ENCODE peak calls at places on chromosome 6, in seven cellular contexts. C is HepG2, F is GM12892, T is K562, J is GM12878, W is SK-N-SH, I is H1. Y is an unnamed sample.

GRCh38 chr6:3421763-3422456 is 34.9 kb downstream of the SLC22A23 start:
- DNase-seq in C (no peak), F (no peak), T (peak; percentile 62), J (peak; percentile 21), W (no peak), I (no peak), Y (no peak)

GRCh38 chr6:89360415-89360999 is 8.0 kb upstream of the UBE2J1 start:
- DNase-seq in C (no peak), F (no peak), T (no peak), J (no peak), W (no peak), I (no peak), Y (no peak)

GRCh38 chr6:41936073-41936837 is 5.4 kb downstream of the CCND3 start:
- DNase-seq in C (peak; percentile 87), F (peak; percentile 64), T (peak; percentile 95), J (peak; percentile 53), W (peak; percentile 83), I (no peak), Y (peak; percentile 58)

GRCh38 chr6:117326396-117326795 is 61.0 kb downstream of the VGLL2 start:
- DNase-seq in C (no peak), F (no peak), T (no peak), J (no peak), W (no peak), I (no peak), Y (no peak)

GRCh38 chr6:18277181-18278006 is 13.1 kb upstream of the DEK start:
- DNase-seq in C (no peak), F (no peak), T (no peak), J (no peak), W (peak; percentile 48), I (no peak), Y (no peak)

GRCh38 chr6:22383016-22383415 is 86.2 kb upstream of the PRL start:
- DNase-seq in C (no peak), F (no peak), T (no peak), J (no peak), W (no peak), I (no peak), Y (no peak)

GRCh38 chr6:22783921-22784320 is 214.6 kb downstream of the HDGFL1 start:
- DNase-seq in C (no peak), F (no peak), T (no peak), J (no peak), W (no peak), I (no peak), Y (no peak)

GRCh38 chr6:142929751-142930358 is 15.1 kb downstream of the HIVEP2 start:
- DNase-seq in C (no peak), F (no peak), T (no peak), J (no peak), W (no peak), I (no peak), Y (no peak)

GRCh38 chr6:35309611-35310264 is 12.1 kb downstream of the DEF6 start:
- DNase-seq in C (no peak), F (no peak), T (no peak), J (no peak), W (no peak), I (no peak), Y (no peak)

GRCh38 chr6:35312763-35313125 is 15.1 kb downstream of the DEF6 start:
- DNase-seq in C (no peak), F (no peak), T (no peak), J (no peak), W (no peak), I (no peak), Y (no peak)

GRCh38 chr6:35312076-35312762 is 14.6 kb downstream of the DEF6 start:
- DNase-seq in C (no peak), F (no peak), T (no peak), J (no peak), W (no peak), I (no peak), Y (no peak)

GRCh38 chr6:35310265-35310831 is 12.7 kb downstream of the DEF6 start:
- DNase-seq in C (no peak), F (no peak), T (no peak), J (no peak), W (no peak), I (no peak), Y (no peak)

DNA sequence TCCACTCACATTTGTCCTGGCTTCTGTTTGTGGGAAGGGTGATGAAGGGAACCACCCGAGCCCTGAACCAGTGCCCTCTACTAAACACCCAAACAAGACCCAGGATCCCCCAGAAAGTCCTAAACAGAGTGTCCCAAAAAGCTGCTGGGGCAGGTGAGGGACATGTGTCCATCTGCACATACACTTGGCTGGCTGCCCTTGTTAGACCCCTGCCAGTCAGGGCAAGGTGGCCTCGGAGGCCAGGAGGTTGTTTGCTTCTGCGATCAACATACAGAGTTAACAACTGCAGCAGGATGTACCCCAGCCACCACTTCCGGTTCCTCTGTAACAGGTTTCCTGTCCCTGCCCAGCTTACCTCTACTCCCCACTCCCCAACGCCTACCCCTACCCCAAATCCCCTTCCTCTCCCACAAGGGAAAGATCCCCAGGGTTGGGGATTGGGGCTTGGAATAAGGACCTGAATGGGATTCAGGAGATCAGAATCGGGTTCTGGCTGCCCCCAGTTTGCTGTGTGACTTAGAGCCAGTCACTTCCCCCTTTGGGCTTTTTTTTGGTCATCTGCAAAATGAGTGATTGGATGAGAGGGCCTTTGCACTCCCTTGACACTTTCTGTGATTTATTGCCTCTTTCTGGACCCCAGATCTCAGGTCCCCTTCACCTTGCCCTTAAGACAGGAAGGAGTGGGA is 13.9 kb downstream of the DEF6 start:
- DNase-seq in C (no peak), F (no peak), T (no peak), J (no peak), W (no peak), I (no peak), Y (no peak)
- TF ChIP-seq TAF1 in C (no peak), F (no peak), T (no peak), J (no peak), W (no peak), I (no peak), Y (no peak)

GRCh38 chr6:157603971-157604370 is 219.1 kb upstream of the SNX9 start:
- DNase-seq in C (no peak), F (no peak), T (no peak), J (no peak), W (no peak), I (no peak), Y (no peak)

GRCh38 chr6:157607317-157608109 is 215.5 kb upstream of the SNX9 start:
- DNase-seq in C (no peak), F (no peak), T (no peak), J (no peak), W (no peak), I (peak; percentile 33), Y (no peak)

GRCh38 chr6:157604816-157605215 is 218.2 kb upstream of the SNX9 start:
- DNase-seq in C (no peak), F (no peak), T (no peak), J (no peak), W (no peak), I (no peak), Y (no peak)

GRCh38 chr6:157606516-157606915 is 216.5 kb upstream of the SNX9 start:
- DNase-seq in C (no peak), F (no peak), T (no peak), J (no peak), W (no peak), I (no peak), Y (no peak)

GRCh38 chr6:157605484-157605883 is 217.6 kb upstream of the SNX9 start:
- DNase-seq in C (no peak), F (no peak), T (no peak), J (no peak), W (no peak), I (no peak), Y (no peak)
- TF ChIP-seq TAF1 in C (no peak), F (no peak), T (no peak), J (no peak), W (no peak), I (no peak), Y (no peak)

GRCh38 chr6:170082067-170082466 is 208.8 kb downstream of the DLL1 start:
- DNase-seq in C (no peak), F (no peak), T (no peak), J (no peak), W (no peak), I (no peak), Y (no peak)

GRCh38 chr6:170081556-170081955 is 209.3 kb downstream of the DLL1 start:
- DNase-seq in C (no peak), F (no peak), T (no peak), J (no peak), W (no peak), I (no peak), Y (no peak)

GRCh38 chr6:170080828-170081368 is 210.0 kb downstream of the DLL1 start:
- DNase-seq in C (no peak), F (no peak), T (no peak), J (no peak), W (no peak), I (no peak), Y (no peak)

GRCh38 chr6:170082531-170083187 is 208.2 kb downstream of the DLL1 start:
- DNase-seq in C (no peak), F (no peak), T (no peak), J (no peak), W (no peak), I (no peak), Y (no peak)

DNA sequence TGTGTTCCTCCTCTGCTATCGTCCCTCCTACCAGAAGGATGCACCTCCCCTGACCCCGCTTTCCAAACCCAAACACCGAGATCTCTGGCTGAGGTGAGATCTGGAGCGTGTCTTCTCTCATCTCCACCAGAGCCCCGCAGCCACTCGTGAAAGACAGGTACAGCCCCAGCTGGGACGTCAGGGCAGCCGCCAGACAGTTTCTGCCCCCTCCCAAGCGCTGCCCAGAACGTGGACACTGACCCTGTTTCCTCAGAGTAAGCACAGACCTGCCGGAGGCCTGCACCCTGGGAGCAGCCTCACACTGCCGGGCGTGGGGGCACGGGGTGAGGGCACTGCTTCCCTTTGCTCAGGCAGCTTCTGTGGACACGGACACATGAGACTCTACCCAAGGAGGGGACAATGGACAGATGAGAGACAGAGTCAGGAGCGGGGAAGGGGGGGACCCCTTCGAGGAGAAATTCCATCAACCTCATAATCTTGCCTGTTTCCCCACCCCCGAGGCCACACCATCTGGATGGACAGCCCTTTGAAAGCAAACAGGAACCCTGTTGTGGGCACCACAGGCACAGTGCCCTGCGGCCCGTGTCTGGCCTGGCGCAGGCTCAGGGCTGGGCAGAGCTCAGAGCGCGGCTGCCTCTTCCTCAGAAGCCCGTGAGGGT is 210.6 kb downstream of the DLL1 start:
- DNase-seq in C (no peak), F (no peak), T (no peak), J (no peak), W (no peak), I (no peak), Y (no peak)
- TF ChIP-seq TAF1 in C (no peak), F (no peak), T (no peak), J (no peak), W (no peak), I (no peak), Y (no peak)

GRCh38 chr6:25329982-25330381 is 50.8 kb downstream of the CARMIL1 start:
- DNase-seq in C (no peak), F (no peak), T (no peak), J (no peak), W (no peak), I (no peak), Y (no peak)

GRCh38 chr6:25329156-25329555 is 50.0 kb downstream of the CARMIL1 start:
- DNase-seq in C (no peak), F (no peak), T (no peak), J (no peak), W (no peak), I (no peak), Y (no peak)

GRCh38 chr6:25332671-25333071 is 53.5 kb downstream of the CARMIL1 start:
- DNase-seq in C (no peak), F (no peak), T (no peak), J (no peak), W (no peak), I (no peak), Y (no peak)

GRCh38 chr6:25332165-25332564 is 53.0 kb downstream of the CARMIL1 start:
- DNase-seq in C (no peak), F (no peak), T (no peak), J (no peak), W (no peak), I (no peak), Y (no peak)

DNA sequence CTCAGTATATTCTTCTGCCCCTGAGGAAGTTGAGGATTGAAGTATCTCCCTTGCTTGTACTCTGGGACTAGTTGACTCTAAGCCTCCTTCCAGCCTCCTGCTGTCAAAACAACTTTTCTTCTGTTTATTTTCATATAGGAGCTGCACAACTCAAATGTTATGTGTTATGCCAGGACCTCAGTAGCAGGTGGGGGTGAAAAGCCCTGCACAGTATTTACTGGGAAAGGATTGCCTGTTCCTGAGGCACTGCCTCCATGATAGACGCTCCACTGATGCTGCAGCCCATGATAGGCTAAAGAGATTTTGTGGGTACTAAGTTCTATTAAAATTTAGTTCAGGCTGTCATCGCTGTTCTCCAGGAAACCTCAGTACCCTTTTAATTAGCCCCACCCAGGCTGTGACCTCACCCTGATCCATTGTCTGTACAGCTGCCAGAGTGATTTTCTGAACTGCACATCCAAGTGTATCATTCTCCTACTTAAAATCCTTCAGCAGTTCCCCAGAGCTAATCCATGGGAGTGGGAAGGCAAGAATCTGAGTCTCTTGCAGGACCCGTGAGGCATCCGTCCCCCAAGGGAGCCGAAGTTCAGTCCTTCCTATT is 52.0 kb downstream of the CARMIL1 start:
- DNase-seq in C (no peak), F (no peak), T (no peak), J (no peak), W (no peak), I (no peak), Y (no peak)
- TF ChIP-seq TAF1 in C (no peak), F (no peak), T (no peak), J (no peak), W (no peak), I (no peak), Y (no peak)

Y was measured in GM12891.